ENCODE peak calls at places on chromosome X, in six cellular contexts. O, T, E, R, C and W are unnamed samples.

GRCh38 chrX:150158554-150159332 is 204.4 kb upstream of the MAMLD1 start:
- DNase-seq in O (no peak), T (no peak), E (no peak), R (no peak), C (no peak), W (no peak)

GRCh38 chrX:139200346-139200745 is 330.2 kb upstream of the F9 start:
- DNase-seq in O (no peak), T (no peak), E (no peak), R (no peak), C (no peak), W (no peak)

GRCh38 chrX:138691186-138691585 is 20.3 kb downstream of the FGF13 start:
- DNase-seq in O (no peak), T (no peak), E (no peak), R (no peak), C (no peak), W (no peak)

GRCh38 chrX:20913760-20914159 is 460.5 kb upstream of the CNKSR2 start:
- DNase-seq in O (no peak), T (no peak), E (peak), R (no peak), C (peak), W (no peak)

GRCh38 chrX:135194684-135195083 is 23.5 kb upstream of the CT55 start:
- DNase-seq in O (no peak), T (no peak), E (no peak), R (no peak), C (no peak), W (no peak)

GRCh38 chrX:23373129-23373804 is 38.6 kb downstream of the PTCHD1 start:
- DNase-seq in O (no peak), T (no peak), E (peak), R (no peak), C (peak), W (no peak)

GRCh38 chrX:131763674-131764073 is 219.8 kb downstream of the OR13H1 start:
- DNase-seq in O (no peak), T (no peak), E (peak), R (peak), C (no peak), W (no peak)

GRCh38 chrX:51802917-51803688 is 59.9 kb downstream of the GSPT2 start:
- DNase-seq in O (peak), T (peak), E (peak), R (peak), C (peak), W (peak)

GRCh38 chrX:47218280-47218919 is at the start of gene CDK16:
- DNase-seq in O (peak), T (peak), E (peak), R (peak), C (peak), W (peak)

GRCh38 chrX:46582964-46583363 is 9.4 kb downstream of the CHST7 start:
- DNase-seq in O (no peak), T (no peak), E (peak), R (no peak), C (peak), W (no peak)

GRCh38 chrX:50003927-50004326 is 81.5 kb downstream of the CLCN5 start:
- DNase-seq in O (no peak), T (no peak), E (no peak), R (no peak), C (no peak), W (no peak)

GRCh38 chrX:107646736-107647135 is 18.4 kb downstream of the PRPS1 start:
- DNase-seq in O (no peak), T (no peak), E (no peak), R (no peak), C (no peak), W (no peak)

GRCh38 chrX:116384406-116384805 is 52.0 kb upstream of the SLC6A14 start:
- DNase-seq in O (no peak), T (no peak), E (peak), R (no peak), C (peak), W (no peak)

GRCh38 chrX:36434521-36434920 is 515.0 kb downstream of the CFAP47 start:
- DNase-seq in O (no peak), T (no peak), E (no peak), R (no peak), C (peak), W (no peak)

GRCh38 chrX:667360-667759 is 36.8 kb downstream of the SHOX start:
- DNase-seq in O (no peak), T (no peak), E (no peak), R (no peak), C (no peak), W (no peak)

GRCh38 chrX:148067285-148067684 is 86.1 kb downstream of the FMR1NB start:
- DNase-seq in O (no peak), T (no peak), E (no peak), R (no peak), C (no peak), W (no peak)

GRCh38 chrX:11210397-11210796 is 82.8 kb upstream of the AMELX start:
- DNase-seq in O (no peak), T (no peak), E (peak), R (no peak), C (peak), W (no peak)

GRCh38 chrX:39693298-39693697 is 404.5 kb downstream of the BCOR start:
- DNase-seq in O (no peak), T (no peak), E (no peak), R (no peak), C (no peak), W (no peak)

GRCh38 chrX:12469296-12469695 is 321.9 kb upstream of the PRPS2 start:
- DNase-seq in O (no peak), T (no peak), E (peak), R (no peak), C (no peak), W (no peak)

GRCh38 chrX:130268500-130269170 is at the start of gene ZNF280C:
- DNase-seq in O (peak), T (peak), E (peak), R (peak), C (peak), W (peak)
- TF ChIP-seq CTCF in O (peak), T (peak), E (peak), R (no peak), C (peak), W (peak)

DNA sequence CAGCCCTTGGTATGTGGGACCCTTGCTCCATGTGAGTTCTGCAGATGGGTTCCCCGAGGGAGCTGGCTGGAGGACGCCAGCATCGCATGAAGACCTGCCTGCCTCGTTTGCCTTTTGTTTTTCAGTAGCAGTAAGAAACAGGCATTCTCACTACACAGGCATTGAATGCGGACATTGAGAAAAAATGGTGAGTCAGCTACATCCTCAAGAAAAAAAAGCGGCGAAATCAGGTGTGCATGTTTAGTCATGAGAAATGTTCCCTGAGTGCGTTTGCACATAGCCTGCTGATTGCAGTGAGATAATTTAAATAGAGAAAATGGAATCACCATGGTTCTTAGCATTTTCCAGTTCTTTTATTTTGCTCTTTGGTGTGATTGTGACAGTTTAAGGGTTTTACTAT is 54.1 kb upstream of the CLDN34 start:
- DNase-seq in O (no peak), T (no peak), E (peak), R (no peak), C (peak), W (no peak)
- H3K4me3 ChIP-seq in O (no peak), T (no peak), E (no peak), R (no peak), C (no peak), W (no peak)

DNA sequence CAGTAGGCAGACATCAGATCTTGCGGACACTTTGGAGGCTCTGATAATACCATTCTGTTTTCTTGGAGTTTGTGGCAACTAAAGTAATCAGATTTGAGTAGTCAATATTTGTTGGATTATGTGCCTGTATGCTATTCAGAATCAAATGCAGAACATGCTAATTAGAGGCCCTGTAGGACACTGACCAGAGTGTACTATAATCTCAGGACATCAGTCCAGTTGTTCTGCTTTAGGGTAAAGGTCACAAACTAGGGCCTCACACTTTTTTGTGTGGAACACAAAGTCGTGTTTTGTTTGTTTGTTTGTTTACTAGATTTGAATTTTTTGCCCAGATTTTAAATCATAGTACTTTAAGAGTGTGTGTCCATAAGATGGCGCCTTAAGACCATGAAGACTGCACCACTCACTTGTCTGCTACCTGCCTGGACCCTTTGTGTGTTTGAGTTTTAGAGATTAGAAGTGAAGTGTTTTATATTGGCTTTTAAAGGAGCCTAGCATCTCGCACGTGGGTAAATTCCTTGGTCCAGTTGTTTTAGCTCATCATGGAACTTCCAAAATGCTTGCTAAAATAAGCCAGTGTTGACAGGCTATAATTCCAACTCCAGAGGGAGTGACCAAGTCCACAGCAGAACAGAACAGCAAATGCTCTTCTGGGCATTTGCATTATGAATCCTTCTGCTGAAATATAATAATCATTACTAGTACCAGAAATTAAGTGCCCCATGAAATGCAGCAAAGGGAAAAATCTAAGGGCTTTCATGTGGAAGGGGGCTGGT is 34.7 kb downstream of the IL13RA1 start:
- DNase-seq in O (no peak), T (no peak), E (peak), R (no peak), C (peak), W (no peak)
- TF ChIP-seq CTCF in O (no peak), T (peak), E (no peak), R (no peak), C (no peak), W (no peak)

GRCh38 chrX:129744881-129745321 is 6.1 kb downstream of the XPNPEP2 start:
- DNase-seq in O (no peak), T (no peak), E (no peak), R (no peak), C (no peak), W (no peak)
- H3K4me3 ChIP-seq in O (no peak), T (no peak), E (no peak), R (no peak), C (no peak), W (no peak)

GRCh38 chrX:95076449-95076848 is 1402.4 kb downstream of the FAM133A start:
- DNase-seq in O (no peak), T (no peak), E (peak), R (no peak), C (peak), W (no peak)

GRCh38 chrX:95071621-95072020 is 1397.6 kb downstream of the FAM133A start:
- DNase-seq in O (no peak), T (no peak), E (no peak), R (no peak), C (no peak), W (no peak)

GRCh38 chrX:95065151-95065550 is 1391.1 kb downstream of the FAM133A start:
- DNase-seq in O (no peak), T (no peak), E (no peak), R (no peak), C (no peak), W (no peak)

DNA sequence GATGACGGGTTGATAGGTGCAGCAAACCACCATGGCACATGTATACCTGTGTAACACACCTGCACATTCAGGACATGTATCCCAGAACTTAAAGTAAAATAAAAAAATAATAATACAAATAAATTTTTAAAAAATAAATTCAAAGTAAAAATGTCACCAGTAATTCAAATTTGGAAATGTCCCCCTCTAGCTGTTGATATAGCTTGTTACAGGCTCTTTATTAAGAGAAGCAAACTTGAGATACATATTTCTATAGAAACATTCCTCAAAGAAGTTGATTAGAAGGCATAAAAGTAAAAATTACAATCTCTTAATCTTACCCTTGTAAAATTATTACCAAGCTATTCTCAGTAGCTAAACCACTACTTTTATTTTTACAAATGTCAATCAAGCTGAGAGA is 1397.0 kb downstream of the FAM133A start:
- DNase-seq in O (no peak), T (no peak), E (peak), R (no peak), C (no peak), W (no peak)
- TF ChIP-seq CTCF in O (no peak), T (no peak), E (peak), R (no peak), C (peak), W (no peak)

GRCh38 chrX:77014655-77015377 is 432.4 kb upstream of the FGF16 start:
- DNase-seq in O (no peak), T (no peak), E (no peak), R (no peak), C (no peak), W (no peak)
- H3K4me3 ChIP-seq in O (no peak), T (no peak), E (no peak), R (no peak), C (no peak), W (no peak)

DNA sequence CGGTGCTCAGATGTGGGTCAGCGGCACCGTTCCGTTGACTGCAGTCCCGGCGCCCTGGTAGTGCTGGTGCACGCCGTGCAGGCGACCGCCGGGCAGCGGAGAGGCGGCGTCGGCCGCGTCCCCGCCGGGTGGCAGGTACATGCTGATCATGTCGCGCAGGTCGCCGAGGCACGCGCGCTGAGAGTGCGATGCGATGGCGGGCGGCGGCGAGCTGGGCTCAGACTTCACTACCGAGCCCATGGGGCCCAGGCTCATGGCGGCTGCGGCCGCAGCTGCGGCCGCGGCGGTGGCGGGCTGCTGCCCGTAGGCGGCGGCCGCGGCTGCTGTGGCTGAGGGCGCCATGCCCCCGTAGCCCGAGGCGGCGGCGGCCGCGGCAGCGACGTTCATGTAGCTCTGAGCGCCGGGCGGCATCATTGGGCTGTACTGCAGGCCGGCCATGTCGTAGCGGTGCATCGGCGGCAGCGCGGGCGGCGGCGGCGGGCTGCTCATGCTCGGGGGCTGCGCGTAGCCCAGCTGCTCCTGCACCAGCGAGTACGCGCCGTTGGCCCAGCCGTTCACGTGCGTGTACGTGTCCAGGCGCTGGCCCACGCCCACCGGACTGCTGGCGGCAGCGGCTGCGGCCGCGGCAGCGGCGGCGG is 1.0 kb downstream of the SOX3 start:
- DNase-seq in O (no peak), T (peak), E (no peak), R (no peak), C (peak), W (no peak)
- TF ChIP-seq CTCF in O (no peak), T (no peak), E (no peak), R (no peak), C (no peak), W (no peak)

GRCh38 chrX:15116900-15117299 is 153.0 kb downstream of the ASB9 start:
- DNase-seq in O (no peak), T (no peak), E (no peak), R (no peak), C (no peak), W (no peak)
- H3K4me3 ChIP-seq in O (no peak), T (no peak), E (no peak), R (no peak), C (no peak), W (no peak)

DNA sequence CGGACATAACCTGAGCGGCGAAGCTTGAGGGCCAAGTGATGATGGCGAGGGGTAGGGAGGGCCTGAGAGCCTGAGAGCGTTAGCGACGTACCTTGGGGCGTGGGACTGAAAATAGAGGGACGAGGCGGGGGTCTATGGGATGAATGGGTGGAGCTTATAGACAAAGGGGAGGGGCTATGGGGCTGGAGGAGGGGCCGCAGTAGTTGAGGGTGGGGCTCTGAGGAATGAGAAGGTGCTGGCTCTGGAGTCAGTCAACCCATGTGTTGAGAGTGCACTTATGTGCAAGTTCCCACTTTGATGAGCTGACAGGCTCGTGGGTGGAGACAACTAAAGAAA is 469 bp downstream of the TBC1D25 start:
- DNase-seq in O (no peak), T (peak), E (peak), R (peak), C (peak), W (peak)
- TF ChIP-seq CTCF in O (no peak), T (no peak), E (no peak), R (no peak), C (no peak), W (no peak)

GRCh38 chrX:48890296-48890925 is 7.2 kb downstream of the TIMM17B start:
- DNase-seq in O (no peak), T (no peak), E (no peak), R (no peak), C (no peak), W (no peak)
- H3K4me3 ChIP-seq in O (peak), T (peak), E (peak), R (peak), C (peak), W (peak)